ENCODE peak calls at places on chromosomes 7 and 10, in five cellular contexts. A, Y, X, N and R are unnamed samples.

GRCh38 chr7:46534593-46535271 is 613.7 kb upstream of the IGFBP3 start:
- DNase-seq in A (peak), Y (no peak), X (no peak), N (peak), R (no peak)

GRCh38 chr7:105429746-105430612 is 41.3 kb upstream of the SRPK2 start:
- DNase-seq in A (no peak), Y (no peak), X (no peak), N (no peak), R (peak)

GRCh38 chr10:46042527-46042926 is 3.5 kb downstream of the MSMB start:
- DNase-seq in A (no peak), Y (no peak), X (no peak), N (no peak), R (no peak)

GRCh38 chr7:138606251-138606650 is 94.9 kb downstream of the SVOPL start:
- DNase-seq in A (no peak), Y (no peak), X (no peak), N (no peak), R (no peak)

GRCh38 chr10:108782411-108782810 is 1140.9 kb downstream of the XPNPEP1 start:
- DNase-seq in A (no peak), Y (no peak), X (no peak), N (no peak), R (no peak)

GRCh38 chr10:132904169-132904813 is 38.1 kb downstream of the CFAP46 start:
- DNase-seq in A (no peak), Y (peak), X (no peak), N (no peak), R (peak)

GRCh38 chr7:96700516-96700915 is 9.1 kb downstream of the SEM1 start:
- DNase-seq in A (no peak), Y (no peak), X (no peak), N (no peak), R (no peak)

GRCh38 chr7:16564909-16565426 is 38.3 kb downstream of the LRRC72 start:
- DNase-seq in A (peak), Y (peak), X (peak), N (no peak), R (peak)

GRCh38 chr10:100743626-100744135 is 1.7 kb upstream of the PAX2 start:
- DNase-seq in A (no peak), Y (peak), X (no peak), N (no peak), R (peak)

GRCh38 chr10:93160829-93161228 is 87.1 kb downstream of the CYP26A1 start:
- DNase-seq in A (no peak), Y (no peak), X (no peak), N (no peak), R (no peak)

GRCh38 chr7:68321076-68321639 is 1277.1 kb upstream of the AUTS2 start:
- DNase-seq in A (no peak), Y (no peak), X (no peak), N (no peak), R (no peak)

GRCh38 chr7:106045139-106045538 is 67.0 kb downstream of the SYPL1 start:
- DNase-seq in A (no peak), Y (no peak), X (no peak), N (no peak), R (no peak)

GRCh38 chr10:121694327-121694965 is 96.2 kb upstream of the FGFR2 start:
- DNase-seq in A (no peak), Y (no peak), X (no peak), N (no peak), R (no peak)

GRCh38 chr7:45606050-45606449 is 31.9 kb downstream of the ADCY1 start:
- DNase-seq in A (no peak), Y (no peak), X (no peak), N (no peak), R (no peak)

GRCh38 chr10:13708256-13708990 is 121.7 kb downstream of the PRPF18 start:
- DNase-seq in A (no peak), Y (no peak), X (no peak), N (no peak), R (no peak)

GRCh38 chr10:42367532-42368230 is 270.7 kb downstream of the ZNF33B start:
- DNase-seq in A (peak), Y (peak), X (peak), N (no peak), R (no peak)

GRCh38 chr7:519429-519973 is at the start of gene PDGFA:
- DNase-seq in A (no peak), Y (peak), X (no peak), N (no peak), R (no peak)

DNA sequence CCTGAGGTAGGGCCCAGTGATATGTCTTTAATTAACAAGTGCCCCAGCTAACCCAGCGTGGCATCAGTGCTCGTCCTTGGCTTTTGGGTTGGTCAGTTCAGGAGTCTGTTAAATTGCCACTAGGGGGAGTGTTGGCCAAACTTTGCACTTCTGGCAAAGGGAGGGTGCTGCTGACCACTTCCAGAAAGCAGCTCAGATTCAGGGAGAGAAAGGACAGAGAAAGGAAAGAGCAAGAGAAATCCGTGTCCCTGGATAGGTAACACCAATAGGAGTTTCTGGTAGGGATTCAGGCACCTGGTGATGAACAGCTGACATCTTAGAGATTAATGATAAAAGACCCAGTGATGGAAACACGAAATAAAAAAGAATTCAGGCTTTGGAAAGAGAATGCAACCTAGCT is 243.1 kb upstream of the AOAH start:
- DNase-seq in A (peak), Y (peak), X (no peak), N (peak), R (peak)
- TF ChIP-seq SUZ12 in A (no peak), Y (no peak), X (no peak), N (no peak), R (no peak)

GRCh38 chr7:1666779-1667565 is 3.1 kb upstream of the ELFN1 start:
- DNase-seq in A (no peak), Y (no peak), X (no peak), N (no peak), R (no peak)
- TF ChIP-seq SUZ12 in A (no peak), Y (no peak), X (peak), N (peak), R (no peak)

GRCh38 chr10:63407136-63407662 is 58.6 kb downstream of the JMJD1C start:
- DNase-seq in A (no peak), Y (no peak), X (no peak), N (no peak), R (no peak)
- TF ChIP-seq SUZ12 in A (no peak), Y (no peak), X (no peak), N (no peak), R (no peak)

GRCh38 chr7:91554893-91555292 is 290.7 kb downstream of the FZD1 start:
- DNase-seq in A (no peak), Y (no peak), X (no peak), N (no peak), R (no peak)

GRCh38 chr7:91556239-91556638 is 292.0 kb downstream of the FZD1 start:
- DNase-seq in A (no peak), Y (no peak), X (no peak), N (no peak), R (no peak)

GRCh38 chr7:91559947-91560346 is 295.7 kb downstream of the FZD1 start:
- DNase-seq in A (no peak), Y (no peak), X (no peak), N (no peak), R (no peak)

GRCh38 chr7:91557789-91558396 is 293.7 kb downstream of the FZD1 start:
- DNase-seq in A (no peak), Y (no peak), X (peak), N (no peak), R (peak)

DNA sequence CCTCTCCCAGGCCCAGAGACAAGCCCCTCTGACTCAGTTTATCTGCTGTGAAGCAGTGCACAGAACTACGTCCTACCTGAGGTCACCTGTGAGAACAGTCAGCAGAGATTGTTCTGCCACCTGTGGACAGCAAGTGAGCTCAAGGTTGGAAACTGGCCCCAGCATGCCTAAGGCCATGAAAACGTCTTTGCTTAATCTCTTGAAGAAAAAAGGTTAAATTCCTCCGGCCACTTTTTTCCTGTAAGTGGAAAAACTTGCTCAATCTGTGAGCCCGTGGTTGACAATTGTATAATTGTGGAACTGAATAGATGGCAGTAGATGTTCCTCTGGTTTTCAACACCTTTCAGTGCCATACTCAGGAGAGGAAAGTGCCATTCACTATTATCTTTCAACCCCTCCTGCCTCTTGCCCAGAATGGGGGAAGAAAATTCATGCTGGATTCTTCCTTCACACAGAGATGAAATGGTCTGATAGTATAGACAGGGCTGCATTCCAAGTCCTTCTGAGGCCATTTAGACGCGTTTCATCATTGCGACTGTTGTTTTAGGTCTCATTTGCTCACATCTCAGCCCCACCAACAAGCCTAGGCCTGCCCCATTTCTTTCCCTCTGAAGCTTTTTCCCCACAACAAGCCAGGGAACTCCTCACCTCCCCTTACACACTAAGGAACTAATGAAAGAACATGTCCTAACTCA is 292.9 kb downstream of the FZD1 start:
- DNase-seq in A (no peak), Y (no peak), X (no peak), N (no peak), R (no peak)
- TF ChIP-seq SUZ12 in A (no peak), Y (no peak), X (no peak), N (no peak), R (no peak)

DNA sequence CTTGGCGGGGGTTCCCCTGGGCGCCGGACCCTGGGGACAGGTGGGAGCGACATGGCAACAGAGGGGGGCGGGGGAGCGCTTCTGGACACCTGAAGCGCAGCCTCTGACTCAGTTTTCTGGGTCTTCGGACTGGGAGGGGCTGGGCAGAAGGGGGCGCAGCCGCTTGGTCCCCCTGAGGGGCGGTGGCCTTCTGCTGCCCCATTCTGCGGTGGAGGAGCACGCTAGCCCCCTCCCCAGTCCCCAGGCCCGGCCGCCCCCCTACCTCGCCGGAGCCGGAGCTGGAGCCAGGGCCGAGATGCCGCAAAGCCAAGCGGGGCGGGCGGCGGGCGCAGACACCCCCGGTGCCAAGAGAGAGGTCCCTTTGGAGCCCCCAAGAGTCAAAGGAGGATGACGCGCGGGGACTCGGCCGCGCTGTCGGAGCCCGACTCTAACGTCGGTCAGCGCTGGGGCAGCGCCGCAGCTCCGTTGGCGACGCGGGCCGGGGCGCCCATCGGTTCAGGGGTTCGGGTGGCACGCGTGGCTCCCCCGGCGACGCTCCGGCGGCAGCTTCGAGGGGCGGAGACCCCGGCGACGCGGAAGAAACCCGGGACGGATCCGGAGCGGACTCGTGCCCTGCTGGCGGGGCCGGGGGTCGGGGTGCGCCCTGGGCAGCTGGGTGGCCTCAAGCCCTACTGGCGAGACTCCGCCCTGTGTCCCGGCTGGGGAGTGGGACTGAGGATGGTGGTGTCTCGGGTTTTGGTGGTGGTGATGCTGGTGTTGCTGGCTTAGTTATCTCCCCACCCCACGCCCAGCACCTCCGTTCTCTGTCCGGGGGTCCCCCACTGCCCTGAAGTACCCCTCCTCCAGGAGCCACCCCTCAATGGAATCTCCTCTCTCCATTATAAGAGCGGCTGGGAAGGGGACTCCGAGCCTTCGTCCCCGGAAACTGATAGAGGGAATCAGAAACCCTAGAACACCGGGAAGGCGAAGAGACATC is at the start of gene NAT16:
- DNase-seq in A (no peak), Y (no peak), X (no peak), N (no peak), R (no peak)
- TF ChIP-seq SUZ12 in A (no peak), Y (no peak), X (peak), N (peak), R (no peak)

GRCh38 chr7:5349437-5350173 is 66.9 kb downstream of the SLC29A4 start:
- DNase-seq in A (no peak), Y (no peak), X (no peak), N (no peak), R (no peak)

GRCh38 chr7:5349005-5349380 is 66.2 kb downstream of the SLC29A4 start:
- DNase-seq in A (no peak), Y (no peak), X (no peak), N (no peak), R (no peak)

GRCh38 chr7:5350174-5350463 is 67.4 kb downstream of the SLC29A4 start:
- DNase-seq in A (no peak), Y (no peak), X (no peak), N (no peak), R (no peak)

GRCh38 chr7:5350600-5351385 is 68.0 kb downstream of the SLC29A4 start:
- DNase-seq in A (no peak), Y (no peak), X (no peak), N (no peak), R (no peak)

GRCh38 chr7:5348134-5349004 is 65.6 kb downstream of the SLC29A4 start:
- DNase-seq in A (no peak), Y (no peak), X (no peak), N (no peak), R (no peak)
- TF ChIP-seq SUZ12 in A (no peak), Y (no peak), X (no peak), N (no peak), R (no peak)